ENCODE peak calls at places on chromosome 15, in six cellular contexts. D is SK-N-SH, T is GM12878, W is HepG2, V is K562, Z is A549. F is an unnamed sample.
A peak's percentile ranks its signal among the peaks of the same experiment; 100 is the strongest.

GRCh38 chr15:69200773-69201745 is 40.6 kb downstream of the GLCE start:
- DNase-seq in V (no peak), Z (peak; percentile 11), T (no peak), D (no peak), W (no peak), F (no peak)

GRCh38 chr15:92097473-92098178 is 244.1 kb downstream of the SLCO3A1 start:
- DNase-seq in T (peak; percentile 20), V (peak; percentile 36), D (peak; percentile 69), W (peak; percentile 30), Z (peak; percentile 52), F (peak; percentile 46)

GRCh38 chr15:53457479-53457878 is 302.0 kb downstream of the WDR72 start:
- DNase-seq in V (no peak), Z (no peak), D (no peak), W (no peak), T (no peak), F (no peak)

GRCh38 chr15:42785569-42785968 is 48.6 kb upstream of the CDAN1 start:
- DNase-seq in T (no peak), Z (no peak), D (no peak), V (no peak), W (no peak), F (no peak)

GRCh38 chr15:90322531-90322930 is 29.6 kb upstream of the ZNF774 start:
- DNase-seq in D (no peak), T (no peak), Z (no peak), V (no peak), W (no peak), F (no peak)

GRCh38 chr15:58559904-58560588 is 128.3 kb downstream of the LIPC start:
- DNase-seq in W (no peak), V (no peak), Z (no peak), T (no peak), D (no peak), F (no peak)

GRCh38 chr15:96335429-96335807 is 4.9 kb downstream of the NR2F2 start:
- DNase-seq in V (no peak), T (no peak), D (no peak), W (peak; percentile 14), Z (no peak), F (no peak)

GRCh38 chr15:93719941-93720351 is 511.4 kb upstream of the MCTP2 start:
- DNase-seq in W (no peak), Z (no peak), V (no peak), D (no peak), T (no peak), F (peak; percentile 55)

GRCh38 chr15:90629217-90629616 is 87.9 kb upstream of the BLM start:
- DNase-seq in Z (no peak), W (no peak), T (no peak), D (no peak), V (no peak), F (no peak)

GRCh38 chr15:42063122-42063848 is 31.1 kb downstream of the PLA2G4D start:
- DNase-seq in V (no peak), W (no peak), D (no peak), T (no peak), Z (no peak), F (no peak)

GRCh38 chr15:57356636-57357035 is 19.7 kb upstream of the CGNL1 start:
- DNase-seq in T (no peak), D (no peak), Z (no peak), W (peak; percentile 38), V (no peak), F (peak; percentile 43)

GRCh38 chr15:40921949-40922607 is 7.1 kb upstream of the DLL4 start:
- DNase-seq in V (no peak), W (no peak), T (no peak), D (no peak), Z (no peak), F (no peak)

GRCh38 chr15:66876423-66876730 is 174.3 kb downstream of the SMAD6 start:
- DNase-seq in W (no peak), T (no peak), V (peak; percentile 70), D (no peak), Z (no peak), F (no peak)

GRCh38 chr15:71649894-71650293 is 160.5 kb upstream of the NR2E3 start:
- DNase-seq in Z (peak; percentile 15), V (no peak), W (no peak), D (no peak), T (no peak), F (peak; percentile 18)

GRCh38 chr15:92624401-92624991 is 31.1 kb downstream of the FAM174B start:
- DNase-seq in T (no peak), Z (no peak), W (no peak), V (no peak), D (no peak), F (no peak)

GRCh38 chr15:93865610-93866009 is 365.8 kb upstream of the MCTP2 start:
- DNase-seq in W (no peak), V (no peak), Z (no peak), D (no peak), T (no peak), F (no peak)

GRCh38 chr15:69999392-70000085 is 98.2 kb downstream of the TLE3 start:
- DNase-seq in W (no peak), T (no peak), D (no peak), Z (no peak), V (no peak), F (no peak)

GRCh38 chr15:95016511-95017219 is 785.3 kb downstream of the MCTP2 start:
- DNase-seq in V (no peak), T (no peak), Z (no peak), W (no peak), D (no peak), F (peak; percentile 37)

GRCh38 chr15:57118013-57118799 is 199.8 kb downstream of the TCF12 start:
- DNase-seq in D (no peak), W (peak; percentile 27), Z (peak; percentile 19), V (no peak), T (no peak), F (peak; percentile 31)

GRCh38 chr15:60511351-60512157 is 32.6 kb upstream of the ICE2 start:
- DNase-seq in D (no peak), V (no peak), W (no peak), T (no peak), Z (no peak), F (peak; percentile 10)

GRCh38 chr15:69451951-69452701 is 492 bp upstream of the RPLP1 start:
- DNase-seq in V (peak; percentile 44), T (no peak), D (peak; percentile 30), Z (peak; percentile 45), W (peak; percentile 92), F (peak; percentile 56)

GRCh38 chr15:89167267-89168176 is 53.9 kb downstream of the RLBP1 start:
- DNase-seq in V (peak; percentile 54), W (peak; percentile 10), Z (peak; percentile 44), T (peak; percentile 36), D (no peak), F (peak; percentile 65)

GRCh38 chr15:99105516-99106341 is 849 bp downstream of the SYNM start:
- DNase-seq in W (no peak), D (peak; percentile 79), T (no peak), V (no peak), Z (peak; percentile 81), F (peak; percentile 66)

GRCh38 chr15:94232107-94232506 is 746 bp downstream of the MCTP2 start:
- DNase-seq in Z (no peak), V (no peak), T (peak; percentile 28), W (no peak), D (no peak), F (no peak)

GRCh38 chr15:68789921-68790575 is 30.6 kb downstream of the ANP32A start:
- DNase-seq in Z (no peak), T (no peak), D (peak; percentile 46), W (no peak), V (no peak), F (peak; percentile 58)

GRCh38 chr15:101308604-101309435 is 13.8 kb upstream of the SNRPA1 start:
- DNase-seq in D (peak; percentile 12), W (no peak), V (no peak), Z (no peak), T (no peak), F (no peak)

GRCh38 chr15:68055224-68055705 is 1.1 kb downstream of the PIAS1 start:
- DNase-seq in W (no peak), Z (peak; percentile 29), D (peak; percentile 34), T (peak; percentile 88), V (no peak), F (peak; percentile 52)

GRCh38 chr15:41940441-41940857 is 31.9 kb downstream of the EHD4 start:
- DNase-seq in V (no peak), Z (peak; percentile 38), W (peak; percentile 20), D (no peak), T (no peak), F (peak; percentile 87)

DNA sequence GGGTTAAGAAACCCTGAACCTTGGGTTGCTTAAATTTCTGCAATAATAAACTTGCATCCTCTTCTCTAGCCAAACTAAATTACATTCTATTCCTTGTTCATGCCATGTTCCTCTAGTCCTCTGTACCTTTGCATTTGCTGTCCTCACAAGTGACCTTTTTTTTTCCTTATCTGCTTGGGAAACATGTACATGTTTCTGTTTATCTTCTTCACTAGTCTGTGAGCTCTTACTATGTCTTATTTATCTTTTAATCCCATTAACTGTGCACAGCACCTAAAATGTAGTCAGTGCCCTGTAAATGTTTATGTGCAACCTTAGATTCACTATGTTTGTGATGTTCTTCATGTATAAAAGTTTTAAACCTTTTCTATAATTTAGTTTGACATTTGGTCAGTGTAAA is 61.9 kb downstream of the REC114 start:
- DNase-seq in D (no peak), V (peak; percentile 11), T (no peak), Z (no peak), W (no peak), F (no peak)
- TF ChIP-seq SMC3 in D (no peak), V (no peak), T (no peak), Z (no peak), W (no peak), F (no peak)

GRCh38 chr15:75149911-75150709 is 51.6 kb upstream of the C15orf39 start:
- DNase-seq in Z (peak; percentile 79), W (no peak), T (no peak), V (no peak), D (no peak), F (peak; percentile 38)
- H3K27ac ChIP-seq in Z (peak overlapping the region; percentile 40), W (no peak overlapping the region), T (no peak overlapping the region), V (peak overlapping the region; percentile 33), D (no peak overlapping the region), F (no peak overlapping the region)

GRCh38 chr15:34753236-34753894 is 1.4 kb downstream of the GJD2 start:
- DNase-seq in V (peak; percentile 54), T (no peak), W (peak; percentile 10), D (no peak), Z (peak; percentile 37), F (peak; percentile 71)
- TF ChIP-seq SMC3 in V (no peak), T (no peak), W (no peak), D (no peak), Z (no peak), F (no peak)

GRCh38 chr15:44718180-44718926 is 7.0 kb downstream of the B2M start:
- DNase-seq in T (no peak), Z (no peak), W (no peak), D (no peak), V (no peak), F (no peak)

GRCh38 chr15:44719293-44719999 is 8.1 kb downstream of the B2M start:
- DNase-seq in T (peak; percentile 91), D (no peak), W (peak; percentile 29), V (no peak), Z (no peak), F (peak; percentile 69)

GRCh38 chr15:44720460-44721185 is 9.3 kb downstream of the B2M start:
- DNase-seq in T (no peak), Z (no peak), W (no peak), V (no peak), D (no peak), F (no peak)

GRCh38 chr15:44718927-44719292 is 7.6 kb downstream of the B2M start:
- DNase-seq in Z (no peak), D (no peak), W (no peak), T (no peak), V (no peak), F (no peak)

GRCh38 chr15:44722011-44722410 is 10.7 kb downstream of the B2M start:
- DNase-seq in V (no peak), T (peak; percentile 74), Z (no peak), W (no peak), D (no peak), F (no peak)
- H3K27ac ChIP-seq in V (no peak overlapping the region), T (peak overlapping the region; percentile 83), Z (no peak overlapping the region), W (no peak overlapping the region), D (no peak overlapping the region), F (no peak overlapping the region)

GRCh38 chr15:50098576-50098975 is 20.5 kb downstream of the ATP8B4 start:
- DNase-seq in V (no peak), D (no peak), W (no peak), Z (no peak), T (no peak), F (peak; percentile 37)
- TF ChIP-seq SMC3 in V (no peak), D (no peak), W (no peak), Z (no peak), T (no peak), F (no peak)